ENCODE peak calls at places on chromosomes 2 and 18, in eight cellular contexts. V, U, S, C, B, Q, I and T are unnamed samples.
A peak's percentile ranks its signal among the peaks of the same experiment; 100 is the strongest.

GRCh38 chr2:215793747-215794595 is 219.4 kb downstream of the MREG start:
- DNase-seq in V (peak; percentile 98), U (peak; percentile 95), S (peak; percentile 93), C (peak; percentile 59), B (peak; percentile 97), Q (no peak), I (no peak), T (peak; percentile 82)

GRCh38 chr2:28338754-28339325 is 53.8 kb upstream of the FOSL2 start:
- DNase-seq in V (no peak), U (no peak), S (no peak), C (peak; percentile 55), B (no peak), Q (peak; percentile 64), I (no peak), T (no peak)

GRCh38 chr2:200702646-200703118 is 109.0 kb upstream of the BZW1 start:
- DNase-seq in V (no peak), U (no peak), S (no peak), C (no peak), B (no peak), Q (no peak), I (no peak), T (no peak)

GRCh38 chr2:233519787-233520611 is 46.6 kb downstream of the USP40 start:
- DNase-seq in V (no peak), U (peak; percentile 22), S (no peak), C (no peak), B (no peak), Q (no peak), I (no peak), T (no peak)

GRCh38 chr18:57959278-57959677 is 84.7 kb upstream of the NEDD4L start:
- DNase-seq in V (peak; percentile 62), U (peak; percentile 29), S (peak; percentile 35), C (peak; percentile 69), B (peak; percentile 57), Q (peak; percentile 57), I (peak; percentile 60), T (no peak)

GRCh38 chr2:210558708-210559107 is 2.3 kb downstream of the CPS1 start:
- DNase-seq in V (no peak), U (no peak), S (peak; percentile 9), C (no peak), B (peak; percentile 27), Q (no peak), I (no peak), T (no peak)

GRCh38 chr2:113858764-113859163 is 31.1 kb upstream of the ACTR3 start:
- DNase-seq in V (peak; percentile 95), U (no peak), S (peak; percentile 94), C (no peak), B (peak; percentile 84), Q (no peak), I (no peak), T (peak; percentile 77)

GRCh38 chr2:200352631-200353030 is 46.1 kb downstream of the SPATS2L start:
- DNase-seq in V (peak; percentile 66), U (no peak), S (peak; percentile 80), C (no peak), B (peak; percentile 74), Q (peak; percentile 49), I (no peak), T (no peak)

GRCh38 chr2:24159708-24160107 is 15.1 kb upstream of the FAM228A start:
- DNase-seq in V (no peak), U (no peak), S (no peak), C (no peak), B (no peak), Q (no peak), I (no peak), T (no peak)

GRCh38 chr2:37201766-37202165 is 5.5 kb downstream of the CEBPZOS start:
- DNase-seq in V (peak; percentile 66), U (peak; percentile 69), S (no peak), C (no peak), B (peak; percentile 53), Q (no peak), I (no peak), T (no peak)

GRCh38 chr2:45826889-45827635 is 175.6 kb downstream of the PRKCE start:
- DNase-seq in V (peak; percentile 63), U (no peak), S (peak; percentile 90), C (peak; percentile 31), B (peak; percentile 16), Q (no peak), I (peak; percentile 24), T (no peak)

GRCh38 chr2:238652053-238652770 is 195.7 kb upstream of the TWIST2 start:
- DNase-seq in V (no peak), U (no peak), S (no peak), C (no peak), B (no peak), Q (no peak), I (no peak), T (no peak)

GRCh38 chr2:69601179-69601612 is 42.3 kb downstream of the AAK1 start:
- DNase-seq in V (peak; percentile 97), U (peak; percentile 31), S (peak; percentile 69), C (no peak), B (peak; percentile 93), Q (no peak), I (no peak), T (peak; percentile 69)

GRCh38 chr18:11387880-11388279 is 221.5 kb upstream of the SLC35G4 start:
- DNase-seq in V (peak; percentile 47), U (peak; percentile 48), S (peak; percentile 37), C (peak; percentile 37), B (peak; percentile 77), Q (peak; percentile 46), I (peak; percentile 73), T (no peak)

GRCh38 chr2:238658820-238659219 is 189.1 kb upstream of the TWIST2 start:
- DNase-seq in V (no peak), U (no peak), S (no peak), C (no peak), B (no peak), Q (no peak), I (no peak), T (no peak)

GRCh38 chr2:105597011-105597830 is 147.5 kb upstream of the NCK2 start:
- DNase-seq in V (no peak), U (no peak), S (no peak), C (no peak), B (no peak), Q (no peak), I (no peak), T (no peak)

GRCh38 chr2:105597831-105598293 is 146.8 kb upstream of the NCK2 start:
- DNase-seq in V (no peak), U (no peak), S (no peak), C (no peak), B (no peak), Q (no peak), I (no peak), T (no peak)

GRCh38 chr2:105596522-105596921 is 148.2 kb upstream of the NCK2 start:
- DNase-seq in V (no peak), U (no peak), S (no peak), C (no peak), B (no peak), Q (no peak), I (no peak), T (no peak)

GRCh38 chr2:105593221-105593967 is 151.3 kb upstream of the NCK2 start:
- DNase-seq in V (peak; percentile 2), U (no peak), S (peak; percentile 26), C (no peak), B (no peak), Q (no peak), I (no peak), T (no peak)

DNA sequence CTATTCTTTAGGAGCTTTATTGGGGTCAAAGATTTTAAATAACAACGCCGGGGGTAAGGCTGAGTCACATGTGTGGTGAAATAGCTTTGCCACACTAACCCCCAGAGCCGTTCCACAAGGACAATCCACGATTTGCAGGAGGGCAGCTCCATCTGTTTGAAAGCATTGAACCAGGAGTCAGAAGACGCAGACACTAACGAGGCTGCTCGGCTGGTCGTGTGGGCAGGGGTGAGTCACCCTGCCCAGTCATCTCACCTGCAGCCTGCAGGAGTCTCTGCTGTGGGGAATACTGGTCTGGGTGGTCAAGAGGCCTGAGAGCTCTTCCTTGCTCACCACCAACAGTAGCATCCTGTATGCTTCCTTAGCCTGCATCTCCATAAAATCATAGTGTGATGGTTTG is 149.2 kb upstream of the NCK2 start:
- DNase-seq in V (no peak), U (peak; percentile 30), S (no peak), C (no peak), B (no peak), Q (no peak), I (no peak), T (no peak)
- TF ChIP-seq CTCF in V (no peak), U (no peak), S (no peak), C (no peak), B (peak; percentile 6), Q (no peak), I (no peak), T (no peak)

GRCh38 chr2:58680938-58681337 is 439.8 kb upstream of the FANCL start:
- DNase-seq in V (no peak), U (no peak), S (no peak), C (no peak), B (no peak), Q (no peak), I (no peak), T (no peak)
- H3K4me3 ChIP-seq in V (no peak overlapping the region), U (no peak overlapping the region), S (no peak overlapping the region), C (no peak overlapping the region), B (no peak overlapping the region), Q (no peak overlapping the region), I (no peak overlapping the region), T (no peak overlapping the region)

DNA sequence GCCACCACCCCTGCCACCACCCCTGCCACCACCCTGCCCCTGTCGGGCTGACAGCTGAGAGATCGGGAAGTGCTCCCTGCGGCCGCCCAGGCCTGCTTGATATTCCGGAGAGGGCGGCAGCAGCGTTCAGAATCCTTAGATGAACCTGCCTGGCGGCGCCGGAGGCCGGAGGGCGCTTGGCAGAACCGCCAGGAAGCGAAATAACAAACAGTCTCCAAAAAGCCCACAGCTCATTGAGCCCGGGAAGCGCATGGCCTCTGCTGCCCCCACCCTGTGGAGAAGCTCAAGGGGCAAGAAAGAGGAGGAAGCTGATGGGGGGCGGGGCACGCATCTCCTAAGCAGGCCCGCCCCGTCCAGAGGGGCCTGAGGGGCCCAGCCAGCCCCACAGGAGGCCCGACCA is 92.2 kb upstream of the MBOAT2 start:
- DNase-seq in V (peak; percentile 44), U (no peak), S (peak; percentile 49), C (peak; percentile 67), B (peak; percentile 24), Q (peak; percentile 63), I (no peak), T (no peak)
- TF ChIP-seq CTCF in V (peak; percentile 42), U (no peak), S (peak; percentile 22), C (no peak), B (peak; percentile 51), Q (peak; percentile 29), I (no peak), T (peak; percentile 7)

DNA sequence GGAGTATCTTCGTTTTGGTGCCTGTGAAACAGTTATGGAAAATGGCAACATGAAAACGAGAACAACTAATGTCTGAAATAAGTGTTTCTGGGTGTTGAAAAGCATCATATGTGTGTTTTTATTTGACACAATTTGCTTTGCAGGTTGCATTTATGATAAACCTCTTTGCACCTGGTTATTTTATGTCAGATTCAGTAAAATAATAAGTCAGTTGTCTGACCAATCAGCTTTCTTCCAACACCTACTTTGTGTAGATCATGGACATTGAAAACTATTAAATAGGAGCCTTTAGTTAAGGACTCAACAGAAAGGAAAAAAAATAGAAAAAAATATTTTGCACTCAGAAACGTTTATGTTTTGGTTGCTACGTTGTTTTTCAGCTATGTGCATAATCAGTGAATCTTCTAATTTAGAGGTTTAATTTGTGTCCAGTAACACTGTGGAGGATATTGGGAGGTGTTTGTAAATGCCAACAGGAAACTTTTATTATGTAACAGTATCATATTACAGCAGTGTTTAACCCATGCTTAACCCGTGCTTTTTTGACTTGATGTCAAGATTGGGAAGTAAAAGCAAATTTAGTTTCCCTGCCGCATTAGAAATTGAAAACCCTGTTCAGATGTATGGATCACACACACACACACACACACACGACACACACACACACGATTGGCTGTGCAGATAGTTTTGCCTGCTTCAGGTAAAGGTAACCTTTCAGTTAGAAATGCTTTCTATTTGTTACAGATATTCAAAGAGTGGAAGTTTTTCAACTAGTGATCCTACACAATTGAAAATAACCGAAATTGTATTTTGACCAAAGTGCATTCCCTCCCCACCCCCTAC is 2.6 kb downstream of the PKP4 start:
- DNase-seq in V (no peak), U (peak; percentile 56), S (no peak), C (no peak), B (no peak), Q (no peak), I (no peak), T (no peak)
- H3K4me3 ChIP-seq in V (peak overlapping the region; percentile 6), U (peak overlapping the region; percentile 74), S (peak overlapping the region; percentile 87), C (peak overlapping the region; percentile 84), B (no peak overlapping the region), Q (peak overlapping the region; percentile 85), I (no peak overlapping the region), T (peak overlapping the region; percentile 82)